ENCODE peak calls at places on chromosomes 11 and 22, in seven cellular contexts. W is aorta; O is Panc1; S is brain microvascular endothelial cell; M is Karpas-422; Z is naive thymus-derived CD4-positive, alpha-beta T cell; I is left ventricle myocardium inferior. B is an unnamed sample.

GRCh38 chr11:13826505-13827278 is 135.8 kb upstream of the SPON1 start:
- DNase-seq in S (no peak), M (no peak), Z (no peak), O (no peak), W (no peak), I (no peak), B (no peak)

GRCh38 chr11:109424893-109425292 is 2.9 kb downstream of the C11orf87 start:
- DNase-seq in I (no peak), S (no peak), W (no peak), Z (no peak), O (no peak), M (peak), B (no peak)

GRCh38 chr11:113806403-113806802 is 26.8 kb downstream of the CLDN25 start:
- DNase-seq in O (no peak), S (peak), Z (no peak), W (no peak), I (no peak), M (peak), B (no peak)

GRCh38 chr11:82676483-82677094 is 57.1 kb downstream of the FAM181B start:
- DNase-seq in W (no peak), Z (no peak), O (no peak), S (no peak), I (no peak), M (peak), B (no peak)

GRCh38 chr11:27717801-27718229 is 17.6 kb upstream of the BDNF start:
- DNase-seq in M (no peak), W (no peak), S (no peak), I (no peak), Z (no peak), O (no peak), B (no peak)

GRCh38 chr22:28976588-28976987 is 85.0 kb downstream of the C22orf31 start:
- DNase-seq in O (no peak), I (no peak), W (no peak), S (peak), Z (no peak), M (no peak), B (peak)

GRCh38 chr22:27207907-27208306 is 550.5 kb downstream of the MIAT start:
- DNase-seq in W (no peak), Z (no peak), O (no peak), M (no peak), S (peak), I (no peak), B (no peak)

GRCh38 chr11:33262016-33262638 is 4.9 kb downstream of the HIPK3 start:
- DNase-seq in S (no peak), W (no peak), I (no peak), Z (no peak), O (no peak), M (no peak), B (no peak)

GRCh38 chr11:12224537-12224893 is 114.1 kb downstream of the MICAL2 start:
- DNase-seq in W (peak), Z (peak), M (no peak), I (peak), S (peak), O (peak), B (peak)

GRCh38 chr11:128421577-128421976 is 165.8 kb downstream of the ETS1 start:
- DNase-seq in Z (no peak), S (peak), W (no peak), O (no peak), M (no peak), I (no peak), B (no peak)

GRCh38 chr11:27971256-27971655 is 136.7 kb downstream of the KIF18A start:
- DNase-seq in W (no peak), O (no peak), M (no peak), Z (no peak), I (no peak), S (no peak), B (no peak)

GRCh38 chr22:35998748-35999147 is 29.9 kb downstream of the RBFOX2 start:
- DNase-seq in W (no peak), Z (no peak), S (no peak), O (no peak), I (no peak), M (no peak), B (no peak)

GRCh38 chr11:105054723-105055492 is 9.8 kb upstream of the CARD16 start:
- DNase-seq in M (no peak), Z (no peak), W (no peak), O (no peak), S (no peak), I (no peak), B (no peak)

GRCh38 chr11:1832181-1832988 is 2.4 kb upstream of the SYT8 start:
- DNase-seq in I (peak), W (peak), S (no peak), Z (peak), O (no peak), M (peak), B (no peak)

GRCh38 chr22:43090130-43090789 is 1.1 kb upstream of the TTLL1 start:
- DNase-seq in S (peak), I (peak), Z (peak), W (peak), O (peak), M (peak), B (no peak)

GRCh38 chr11:133985981-133986380 is 29.2 kb upstream of the IGSF9B start:
- DNase-seq in W (no peak), S (no peak), Z (no peak), O (no peak), M (no peak), I (no peak), B (no peak)

GRCh38 chr11:44829838-44830237 is 103.1 kb downstream of the TSPAN18 start:
- DNase-seq in W (no peak), O (no peak), Z (no peak), S (no peak), M (no peak), I (no peak), B (no peak)

GRCh38 chr11:114399490-114399889 is 821 bp downstream of the C11orf71 start:
- DNase-seq in Z (no peak), I (no peak), O (no peak), S (no peak), M (no peak), W (no peak), B (no peak)

GRCh38 chr11:1937616-1938342 is 9.4 kb upstream of the MRPL23 start:
- DNase-seq in W (peak), I (no peak), S (no peak), M (no peak), Z (no peak), O (no peak), B (no peak)

GRCh38 chr11:35305670-35306382 is 113.5 kb downstream of the SLC1A2 start:
- DNase-seq in M (peak), O (no peak), I (no peak), W (no peak), Z (peak), S (peak), B (no peak)

GRCh38 chr11:87081358-87081757 is 43.6 kb downstream of the TMEM135 start:
- DNase-seq in S (no peak), W (no peak), Z (peak), I (no peak), O (no peak), M (no peak), B (no peak)

GRCh38 chr11:32213223-32213622 is 122.3 kb downstream of the RCN1 start:
- DNase-seq in Z (no peak), S (peak), I (no peak), O (no peak), W (no peak), M (no peak), B (peak)

GRCh38 chr11:32219320-32219719 is 128.4 kb downstream of the RCN1 start:
- DNase-seq in S (no peak), W (no peak), M (no peak), I (no peak), Z (no peak), O (no peak), B (no peak)

GRCh38 chr11:32210601-32211000 is 119.7 kb downstream of the RCN1 start:
- DNase-seq in O (no peak), S (no peak), Z (no peak), M (no peak), I (no peak), W (no peak), B (no peak)

DNA sequence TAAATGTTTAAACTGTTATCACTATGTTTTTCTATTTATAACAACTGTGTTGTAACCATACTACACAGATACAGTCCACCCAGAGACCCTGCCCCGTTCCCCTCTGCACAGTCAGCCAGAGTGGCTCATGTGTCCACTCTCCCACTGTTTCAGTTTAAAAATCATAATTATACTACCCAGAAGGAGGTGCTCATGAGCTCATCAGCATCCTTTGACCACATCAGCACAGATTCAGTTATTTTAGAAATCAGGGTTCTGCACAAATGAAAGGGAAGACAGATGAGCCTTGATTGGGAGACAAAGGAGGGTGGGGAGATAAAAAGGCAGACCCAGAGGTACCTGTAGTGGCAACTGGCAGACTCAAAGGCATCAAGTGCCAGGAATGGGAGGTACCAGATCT is 124.3 kb downstream of the RCN1 start:
- DNase-seq in Z (no peak), M (no peak), O (no peak), I (no peak), W (no peak), S (no peak), B (no peak)
- H3K4me3 ChIP-seq in Z (no peak), M (no peak), O (no peak), I (no peak), W (no peak), S (no peak), B (no peak)

GRCh38 chr11:63961608-63962412 is 12.6 kb upstream of the COX8A start:
- DNase-seq in Z (no peak), S (peak), M (no peak), O (no peak), I (peak), W (no peak), B (no peak)
- H3K27ac ChIP-seq in Z (no peak), S (no peak), M (no peak), O (no peak), I (no peak), W (no peak), B (peak)

GRCh38 chr22:39900306-39901227 is at the start of gene GRAP2:
- DNase-seq in Z (peak), M (no peak), O (no peak), I (no peak), S (no peak), W (no peak), B (no peak)
- H3K4me3 ChIP-seq in Z (peak), M (no peak), O (no peak), I (no peak), S (no peak), W (no peak), B (no peak)

DNA sequence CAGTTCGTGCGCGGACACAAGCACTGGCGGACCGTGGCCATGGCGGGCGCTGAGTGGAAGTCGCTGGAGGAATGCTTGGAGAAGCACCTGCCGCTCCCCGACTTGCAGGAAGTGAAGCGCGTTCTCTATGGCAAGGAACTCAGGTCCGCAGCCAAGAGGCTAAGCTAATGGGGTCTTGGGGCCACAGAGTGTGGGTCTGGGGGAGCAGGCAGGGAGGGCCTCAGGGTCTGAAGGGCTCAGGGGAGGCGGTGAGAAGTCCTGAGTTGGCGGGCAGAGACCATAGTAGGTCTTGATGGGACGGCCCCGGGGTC is 188 bp downstream of the UPB1 start:
- DNase-seq in M (no peak), Z (no peak), O (no peak), W (no peak), S (no peak), I (no peak), B (no peak)
- H3K27ac ChIP-seq in M (no peak), Z (no peak), O (no peak), W (no peak), S (no peak), I (no peak), B (no peak)

GRCh38 chr22:37420656-37421467 is 6.4 kb downstream of the ELFN2 start:
- DNase-seq in W (no peak), O (no peak), S (no peak), Z (no peak), I (no peak), M (no peak), B (no peak)
- H3K4me3 ChIP-seq in W (no peak), O (peak), S (peak), Z (peak), I (peak), M (no peak), B (peak)

GRCh38 chr22:30197389-30197788 is 49.2 kb downstream of the LIF start:
- DNase-seq in M (no peak), W (no peak), I (no peak), Z (no peak), O (no peak), S (no peak), B (no peak)
- H3K27ac ChIP-seq in M (no peak), W (no peak), I (peak), Z (no peak), O (peak), S (peak), B (peak)

DNA sequence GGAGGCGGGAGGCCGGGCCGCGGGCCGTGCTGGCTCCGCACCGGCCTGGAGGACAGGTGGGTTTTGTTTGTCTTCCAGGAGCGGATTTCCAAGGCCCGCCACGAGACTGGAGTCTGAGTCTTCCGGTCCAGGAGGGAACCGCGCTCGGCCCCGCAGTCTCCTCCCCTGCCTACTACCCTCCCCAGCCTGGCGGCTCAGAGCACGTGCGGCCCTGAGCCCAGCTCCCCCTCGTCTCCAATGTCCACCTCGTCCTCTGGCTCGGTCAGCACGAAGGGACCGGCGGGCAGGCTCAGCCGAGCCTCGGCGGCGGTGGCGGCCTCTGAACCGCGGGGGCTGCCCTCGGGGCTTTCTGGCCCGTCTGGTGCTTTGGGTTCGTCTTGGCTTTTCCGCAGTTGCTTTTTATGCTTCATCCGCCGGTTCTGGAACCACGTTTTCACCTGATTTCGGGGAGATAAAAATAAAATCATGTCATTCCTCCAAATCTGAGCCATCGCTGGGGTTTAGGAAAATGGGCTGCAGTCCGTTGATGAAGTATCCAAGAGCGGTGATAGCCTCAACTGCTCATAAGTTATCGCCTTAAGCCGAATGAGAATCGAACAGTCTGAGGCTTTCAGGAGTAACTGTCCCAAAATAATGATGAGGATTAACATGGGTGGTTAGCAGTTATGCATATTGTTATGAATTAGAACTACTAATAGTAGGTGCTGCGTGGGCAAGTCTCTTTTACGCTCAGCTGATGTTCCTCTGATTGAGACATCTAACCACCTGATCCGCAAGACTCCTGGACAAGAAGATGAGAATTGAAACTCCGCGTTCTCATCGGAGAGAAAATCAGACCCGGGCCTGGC is 4.0 kb downstream of the BSX start:
- DNase-seq in I (no peak), S (no peak), M (no peak), Z (no peak), W (no peak), O (no peak), B (no peak)
- H3K4me3 ChIP-seq in I (peak), S (no peak), M (no peak), Z (no peak), W (no peak), O (peak), B (no peak)

B was measured in AG04450.